ENCODE peak calls at places on chromosomes 6 and 20, in eight cellular contexts. One of them, this sample, is unnamed.

GRCh38 chr6:149503276-149503675 is 18.5 kb upstream of the ZC3H12D start:
- DNase-seq in sigmoid colon: no peak
- DNase-seq in prostate gland: no peak
- DNase-seq in HepG2: no peak
- DNase-seq in breast epithelium: no peak
- DNase-seq in spleen: no peak
- DNase-seq in esophagus muscularis mucosa: no peak
- DNase-seq in GM12878: no peak
- DNase-seq in this sample: no peak

GRCh38 chr20:3681931-3682820 is at the start of gene ADAM33:
- DNase-seq in sigmoid colon: peak; percentile 87
- DNase-seq in prostate gland: no peak
- DNase-seq in HepG2: no peak
- DNase-seq in breast epithelium: no peak
- DNase-seq in spleen: no peak
- DNase-seq in esophagus muscularis mucosa: no peak
- DNase-seq in GM12878: no peak
- DNase-seq in this sample: peak; percentile 36

GRCh38 chr20:46139908-46140482 is 21.9 kb downstream of the CD40 start:
- DNase-seq in sigmoid colon: no peak
- DNase-seq in prostate gland: peak; percentile 64
- DNase-seq in HepG2: no peak
- DNase-seq in breast epithelium: no peak
- DNase-seq in spleen: no peak
- DNase-seq in esophagus muscularis mucosa: no peak
- DNase-seq in GM12878: no peak
- DNase-seq in this sample: peak; percentile 26

GRCh38 chr6:73610444-73611275 is 43.1 kb downstream of the SLC17A5 start:
- DNase-seq in sigmoid colon: no peak
- DNase-seq in prostate gland: no peak
- DNase-seq in HepG2: peak; percentile 52
- DNase-seq in breast epithelium: no peak
- DNase-seq in spleen: no peak
- DNase-seq in esophagus muscularis mucosa: no peak
- DNase-seq in GM12878: peak; percentile 23
- DNase-seq in this sample: no peak

GRCh38 chr20:62616728-62617621 is 25.3 kb upstream of the SLCO4A1 start:
- DNase-seq in sigmoid colon: peak; percentile 88
- DNase-seq in prostate gland: peak; percentile 45
- DNase-seq in HepG2: peak; percentile 71
- DNase-seq in breast epithelium: no peak
- DNase-seq in spleen: peak; percentile 95
- DNase-seq in esophagus muscularis mucosa: no peak
- DNase-seq in GM12878: no peak
- DNase-seq in this sample: peak; percentile 84

GRCh38 chr6:142482973-142483372 is 181.2 kb downstream of the ADGRG6 start:
- DNase-seq in sigmoid colon: no peak
- DNase-seq in prostate gland: no peak
- DNase-seq in HepG2: no peak
- DNase-seq in breast epithelium: no peak
- DNase-seq in spleen: no peak
- DNase-seq in esophagus muscularis mucosa: no peak
- DNase-seq in GM12878: no peak
- DNase-seq in this sample: no peak

GRCh38 chr6:39804666-39805065 is 12.5 kb downstream of the DAAM2 start:
- DNase-seq in sigmoid colon: no peak
- DNase-seq in prostate gland: no peak
- DNase-seq in HepG2: no peak
- DNase-seq in breast epithelium: no peak
- DNase-seq in spleen: no peak
- DNase-seq in esophagus muscularis mucosa: no peak
- DNase-seq in GM12878: no peak
- DNase-seq in this sample: no peak

GRCh38 chr20:20019123-20019522 is 2.0 kb downstream of the NAA20 start:
- DNase-seq in sigmoid colon: no peak
- DNase-seq in prostate gland: no peak
- DNase-seq in HepG2: no peak
- DNase-seq in breast epithelium: peak; percentile 74
- DNase-seq in spleen: no peak
- DNase-seq in esophagus muscularis mucosa: no peak
- DNase-seq in GM12878: no peak
- DNase-seq in this sample: peak; percentile 63

GRCh38 chr6:90256698-90257485 is 39.8 kb downstream of the BACH2 start:
- DNase-seq in sigmoid colon: no peak
- DNase-seq in prostate gland: no peak
- DNase-seq in HepG2: no peak
- DNase-seq in breast epithelium: no peak
- DNase-seq in spleen: no peak
- DNase-seq in esophagus muscularis mucosa: no peak
- DNase-seq in GM12878: no peak
- DNase-seq in this sample: no peak

GRCh38 chr20:50144362-50144761 is 9.2 kb downstream of the PEDS1 start:
- DNase-seq in sigmoid colon: peak; percentile 89
- DNase-seq in prostate gland: peak; percentile 67
- DNase-seq in HepG2: peak; percentile 81
- DNase-seq in breast epithelium: no peak
- DNase-seq in spleen: no peak
- DNase-seq in esophagus muscularis mucosa: no peak
- DNase-seq in GM12878: no peak
- DNase-seq in this sample: peak; percentile 39

GRCh38 chr20:45848421-45848820 is 8.8 kb downstream of the ACOT8 start:
- DNase-seq in sigmoid colon: peak; percentile 35
- DNase-seq in prostate gland: no peak
- DNase-seq in HepG2: no peak
- DNase-seq in breast epithelium: no peak
- DNase-seq in spleen: no peak
- DNase-seq in esophagus muscularis mucosa: no peak
- DNase-seq in GM12878: no peak
- DNase-seq in this sample: no peak

GRCh38 chr6:78513856-78514255 is 353.5 kb upstream of the IRAK1BP1 start:
- DNase-seq in sigmoid colon: no peak
- DNase-seq in prostate gland: no peak
- DNase-seq in HepG2: no peak
- DNase-seq in breast epithelium: no peak
- DNase-seq in spleen: no peak
- DNase-seq in esophagus muscularis mucosa: no peak
- DNase-seq in GM12878: no peak
- DNase-seq in this sample: no peak

GRCh38 chr6:155050311-155050710 is 55.2 kb downstream of the TIAM2 start:
- DNase-seq in sigmoid colon: no peak
- DNase-seq in prostate gland: no peak
- DNase-seq in HepG2: no peak
- DNase-seq in breast epithelium: no peak
- DNase-seq in spleen: no peak
- DNase-seq in esophagus muscularis mucosa: no peak
- DNase-seq in GM12878: peak; percentile 27
- DNase-seq in this sample: no peak

GRCh38 chr6:126170875-126171489 is 168.9 kb upstream of the CENPW start:
- DNase-seq in sigmoid colon: no peak
- DNase-seq in prostate gland: no peak
- DNase-seq in HepG2: peak; percentile 52
- DNase-seq in breast epithelium: no peak
- DNase-seq in spleen: no peak
- DNase-seq in esophagus muscularis mucosa: peak; percentile 21
- DNase-seq in GM12878: peak; percentile 20
- DNase-seq in this sample: no peak

GRCh38 chr6:42104807-42105713 is 37.4 kb downstream of the C6orf132 start:
- DNase-seq in sigmoid colon: no peak
- DNase-seq in prostate gland: no peak
- DNase-seq in HepG2: no peak
- DNase-seq in breast epithelium: no peak
- DNase-seq in spleen: no peak
- DNase-seq in esophagus muscularis mucosa: no peak
- DNase-seq in GM12878: no peak
- DNase-seq in this sample: no peak

DNA sequence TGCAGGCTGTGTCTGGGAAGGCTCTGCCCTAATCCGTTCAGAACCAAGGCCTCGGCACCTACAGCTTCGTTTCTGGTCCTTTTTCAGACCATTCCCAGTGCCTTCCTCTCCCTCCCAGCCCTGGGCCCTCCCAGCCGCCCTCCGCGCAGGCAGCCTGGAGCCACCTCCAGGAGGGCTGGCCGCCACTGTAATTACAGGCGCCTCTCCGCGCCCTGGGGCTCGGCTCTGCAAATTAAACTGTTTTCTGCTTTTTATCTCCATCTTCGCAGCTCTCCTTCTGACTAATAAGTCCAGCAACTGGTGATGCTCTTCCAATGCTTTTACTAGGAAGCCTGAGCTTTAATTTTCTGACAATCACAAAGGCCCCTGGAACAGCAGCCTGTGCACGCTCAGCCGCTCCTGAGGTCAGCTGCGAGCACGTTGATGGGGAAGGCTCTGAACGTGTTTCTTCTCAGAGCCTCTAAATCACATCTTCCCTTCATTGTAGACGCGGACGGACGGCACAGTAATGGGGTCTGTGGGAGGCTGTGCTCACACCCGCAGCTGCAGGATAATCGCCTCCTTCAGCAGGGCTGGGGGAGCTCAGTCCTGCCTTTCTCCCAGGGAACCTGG is 194.6 kb downstream of the DLL1 start:
- DNase-seq in sigmoid colon: peak; percentile 52
- DNase-seq in prostate gland: no peak
- DNase-seq in HepG2: no peak
- DNase-seq in breast epithelium: no peak
- DNase-seq in spleen: peak; percentile 67
- DNase-seq in esophagus muscularis mucosa: no peak
- DNase-seq in GM12878: no peak
- DNase-seq in this sample: peak; percentile 14
- TF ChIP-seq POLR2AphosphoS5 in sigmoid colon: no peak
- TF ChIP-seq POLR2AphosphoS5 in prostate gland: no peak
- TF ChIP-seq POLR2AphosphoS5 in HepG2: no peak
- TF ChIP-seq POLR2AphosphoS5 in breast epithelium: no peak
- TF ChIP-seq POLR2AphosphoS5 in spleen: no peak
- TF ChIP-seq POLR2AphosphoS5 in esophagus muscularis mucosa: no peak
- TF ChIP-seq POLR2AphosphoS5 in GM12878: no peak
- TF ChIP-seq POLR2AphosphoS5 in this sample: no peak

DNA sequence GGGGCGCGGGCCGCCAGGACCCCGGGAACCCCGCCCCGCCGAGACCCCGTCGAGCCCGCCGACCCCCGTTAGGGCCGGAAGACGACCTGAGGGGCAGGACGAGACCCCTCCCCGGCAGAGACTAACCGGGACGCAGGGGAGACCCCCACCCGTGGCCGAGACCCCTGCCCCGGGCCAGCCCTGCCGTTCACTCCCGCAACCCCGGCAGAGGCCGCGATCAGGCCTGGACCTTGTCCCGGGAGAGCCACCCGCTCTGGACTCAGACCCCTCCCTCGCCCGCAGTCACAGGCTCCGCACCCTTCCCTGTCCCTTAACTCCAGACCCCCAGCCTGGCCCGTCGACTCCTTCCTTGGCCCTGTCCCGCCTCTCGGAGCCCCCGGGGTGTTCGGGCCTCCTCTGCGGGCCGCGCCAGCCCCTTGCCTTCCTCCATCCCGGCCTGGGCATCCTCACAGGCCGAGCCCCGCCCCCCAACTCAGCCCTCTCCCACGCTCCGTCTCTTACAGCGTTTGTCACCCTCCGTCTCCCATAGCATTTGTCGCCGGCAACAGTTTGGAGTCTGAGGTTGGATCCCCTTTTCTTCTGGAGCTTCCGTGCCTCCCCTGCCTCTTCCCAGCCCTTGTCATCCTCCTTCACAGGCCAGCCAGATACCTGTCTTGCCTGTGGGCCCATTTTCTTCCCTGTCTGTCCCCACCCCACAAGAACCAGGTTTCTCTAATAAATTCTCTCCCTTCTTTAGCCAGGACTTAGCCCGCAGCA is 569 bp downstream of the TCEA2 start:
- DNase-seq in sigmoid colon: no peak
- DNase-seq in prostate gland: no peak
- DNase-seq in HepG2: no peak
- DNase-seq in breast epithelium: no peak
- DNase-seq in spleen: no peak
- DNase-seq in esophagus muscularis mucosa: no peak
- DNase-seq in GM12878: no peak
- DNase-seq in this sample: no peak
- H3K4me1 ChIP-seq in sigmoid colon: peaks cover 22% of the 10 kb centered on the region
- H3K4me1 ChIP-seq in prostate gland: peaks cover 10% of the 10 kb centered on the region
- H3K4me1 ChIP-seq in HepG2: peaks cover 57% of the 10 kb centered on the region
- H3K4me1 ChIP-seq in breast epithelium: peaks cover 6% of the 10 kb centered on the region
- H3K4me1 ChIP-seq in spleen: peaks cover 67% of the 10 kb centered on the region
- H3K4me1 ChIP-seq in esophagus muscularis mucosa: peaks cover 37% of the 10 kb centered on the region
- H3K4me1 ChIP-seq in GM12878: peaks cover 33% of the 10 kb centered on the region
- H3K4me1 ChIP-seq in this sample: peaks cover 41% of the 10 kb centered on the region

GRCh38 chr6:31836036-31836675 is 8.6 kb downstream of the HSPA1B start:
- DNase-seq in sigmoid colon: no peak
- DNase-seq in prostate gland: no peak
- DNase-seq in HepG2: no peak
- DNase-seq in breast epithelium: no peak
- DNase-seq in spleen: peak; percentile 56
- DNase-seq in esophagus muscularis mucosa: no peak
- DNase-seq in GM12878: no peak
- DNase-seq in this sample: no peak

GRCh38 chr6:31838968-31839367 is 11.4 kb downstream of the HSPA1B start:
- DNase-seq in sigmoid colon: no peak
- DNase-seq in prostate gland: no peak
- DNase-seq in HepG2: no peak
- DNase-seq in breast epithelium: no peak
- DNase-seq in spleen: no peak
- DNase-seq in esophagus muscularis mucosa: no peak
- DNase-seq in GM12878: no peak
- DNase-seq in this sample: no peak

GRCh38 chr6:31834704-31835375 is 7.3 kb downstream of the HSPA1B start:
- DNase-seq in sigmoid colon: peak; percentile 86
- DNase-seq in prostate gland: peak; percentile 72
- DNase-seq in HepG2: peak; percentile 77
- DNase-seq in breast epithelium: peak; percentile 82
- DNase-seq in spleen: peak; percentile 94
- DNase-seq in esophagus muscularis mucosa: peak; percentile 96
- DNase-seq in GM12878: no peak
- DNase-seq in this sample: peak; percentile 77

GRCh38 chr6:31836676-31837611 is 9.4 kb downstream of the HSPA1B start:
- DNase-seq in sigmoid colon: no peak
- DNase-seq in prostate gland: no peak
- DNase-seq in HepG2: no peak
- DNase-seq in breast epithelium: no peak
- DNase-seq in spleen: no peak
- DNase-seq in esophagus muscularis mucosa: no peak
- DNase-seq in GM12878: no peak
- DNase-seq in this sample: no peak

GRCh38 chr6:31837612-31838553 is 10.3 kb downstream of the HSPA1B start:
- DNase-seq in sigmoid colon: no peak
- DNase-seq in prostate gland: no peak
- DNase-seq in HepG2: no peak
- DNase-seq in breast epithelium: no peak
- DNase-seq in spleen: peak; percentile 20
- DNase-seq in esophagus muscularis mucosa: no peak
- DNase-seq in GM12878: no peak
- DNase-seq in this sample: no peak
- TF ChIP-seq POLR2AphosphoS5 in sigmoid colon: no peak
- TF ChIP-seq POLR2AphosphoS5 in prostate gland: no peak
- TF ChIP-seq POLR2AphosphoS5 in HepG2: no peak
- TF ChIP-seq POLR2AphosphoS5 in breast epithelium: no peak
- TF ChIP-seq POLR2AphosphoS5 in spleen: no peak
- TF ChIP-seq POLR2AphosphoS5 in esophagus muscularis mucosa: no peak
- TF ChIP-seq POLR2AphosphoS5 in GM12878: no peak
- TF ChIP-seq POLR2AphosphoS5 in this sample: no peak

DNA sequence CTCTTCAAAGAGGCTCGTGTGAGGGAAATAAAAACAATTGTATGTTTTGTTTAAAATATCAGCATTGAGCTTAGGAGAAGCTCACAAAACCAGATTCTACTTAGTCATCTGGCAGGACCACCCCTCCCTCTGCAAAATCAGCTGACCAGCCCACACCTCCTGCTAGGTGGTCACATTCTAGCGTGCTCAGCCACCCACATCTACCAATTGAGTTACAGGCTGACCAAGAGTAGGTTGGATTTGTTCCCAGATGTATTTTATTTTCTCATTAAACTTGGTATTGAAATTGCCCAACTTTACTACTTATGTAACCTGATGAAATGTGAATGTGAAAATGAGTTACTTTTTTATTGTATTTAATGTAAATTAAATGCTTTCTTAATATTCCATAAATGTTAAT is 56.2 kb downstream of the SLC22A2 start:
- DNase-seq in sigmoid colon: no peak
- DNase-seq in prostate gland: no peak
- DNase-seq in HepG2: no peak
- DNase-seq in breast epithelium: no peak
- DNase-seq in spleen: no peak
- DNase-seq in esophagus muscularis mucosa: no peak
- DNase-seq in GM12878: no peak
- DNase-seq in this sample: no peak
- H3K4me1 ChIP-seq in sigmoid colon: peaks cover 7% of the 10 kb centered on the region
- H3K4me1 ChIP-seq in prostate gland: no peaks in the 10 kb centered on the region
- H3K4me1 ChIP-seq in HepG2: peaks cover 10% of the 10 kb centered on the region
- H3K4me1 ChIP-seq in breast epithelium: no peaks in the 10 kb centered on the region
- H3K4me1 ChIP-seq in spleen: no peaks in the 10 kb centered on the region
- H3K4me1 ChIP-seq in esophagus muscularis mucosa: peaks cover 10% of the 10 kb centered on the region
- H3K4me1 ChIP-seq in GM12878: no peaks in the 10 kb centered on the region
- H3K4me1 ChIP-seq in this sample: no peaks in the 10 kb centered on the region